ENCODE peak calls at places on chromosome 7, in eight cellular contexts. One of them, this sample, is unnamed.

GRCh38 chr7:1812693-1813393 is 142.8 kb downstream of the ELFN1 start:
- DNase-seq in prostate gland: no peak
- DNase-seq in IMR-90: no peak
- DNase-seq in stomach: no peak
- DNase-seq in thoracic aorta: no peak
- DNase-seq in CD8-positive, alpha-beta memory T cell: no peak
- DNase-seq in astrocyte: no peak
- DNase-seq in right lobe of liver: no peak
- DNase-seq in this sample: peak; percentile 94

GRCh38 chr7:65001291-65001814 is 5.1 kb downstream of the ERV3-1 start:
- DNase-seq in prostate gland: no peak
- DNase-seq in IMR-90: no peak
- DNase-seq in stomach: no peak
- DNase-seq in thoracic aorta: no peak
- DNase-seq in CD8-positive, alpha-beta memory T cell: no peak
- DNase-seq in astrocyte: peak; percentile 64
- DNase-seq in right lobe of liver: no peak
- DNase-seq in this sample: no peak

GRCh38 chr7:44227911-44228310 is 27.1 kb downstream of the YKT6 start:
- DNase-seq in prostate gland: no peak
- DNase-seq in IMR-90: no peak
- DNase-seq in stomach: no peak
- DNase-seq in thoracic aorta: no peak
- DNase-seq in CD8-positive, alpha-beta memory T cell: no peak
- DNase-seq in astrocyte: no peak
- DNase-seq in right lobe of liver: no peak
- DNase-seq in this sample: no peak

GRCh38 chr7:138400400-138400886 is 59.6 kb upstream of the TRIM24 start:
- DNase-seq in prostate gland: no peak
- DNase-seq in IMR-90: no peak
- DNase-seq in stomach: no peak
- DNase-seq in thoracic aorta: no peak
- DNase-seq in CD8-positive, alpha-beta memory T cell: no peak
- DNase-seq in astrocyte: no peak
- DNase-seq in right lobe of liver: no peak
- DNase-seq in this sample: no peak

GRCh38 chr7:155808551-155809331 is 3.5 kb downstream of the SHH start:
- DNase-seq in prostate gland: no peak
- DNase-seq in IMR-90: no peak
- DNase-seq in stomach: peak; percentile 67
- DNase-seq in thoracic aorta: no peak
- DNase-seq in CD8-positive, alpha-beta memory T cell: no peak
- DNase-seq in astrocyte: no peak
- DNase-seq in right lobe of liver: peak; percentile 82
- DNase-seq in this sample: peak; percentile 92

GRCh38 chr7:80244206-80244956 is 109.8 kb downstream of the GNAI1 start:
- DNase-seq in prostate gland: no peak
- DNase-seq in IMR-90: peak; percentile 30
- DNase-seq in stomach: no peak
- DNase-seq in thoracic aorta: no peak
- DNase-seq in CD8-positive, alpha-beta memory T cell: no peak
- DNase-seq in astrocyte: no peak
- DNase-seq in right lobe of liver: no peak
- DNase-seq in this sample: peak; percentile 21

GRCh38 chr7:156145996-156146395 is 333.7 kb upstream of the SHH start:
- DNase-seq in prostate gland: no peak
- DNase-seq in IMR-90: no peak
- DNase-seq in stomach: no peak
- DNase-seq in thoracic aorta: no peak
- DNase-seq in CD8-positive, alpha-beta memory T cell: no peak
- DNase-seq in astrocyte: no peak
- DNase-seq in right lobe of liver: no peak
- DNase-seq in this sample: no peak

GRCh38 chr7:151756866-151757265 is 120.0 kb downstream of the PRKAG2 start:
- DNase-seq in prostate gland: no peak
- DNase-seq in IMR-90: no peak
- DNase-seq in stomach: no peak
- DNase-seq in thoracic aorta: no peak
- DNase-seq in CD8-positive, alpha-beta memory T cell: no peak
- DNase-seq in astrocyte: no peak
- DNase-seq in right lobe of liver: peak; percentile 49
- DNase-seq in this sample: no peak

GRCh38 chr7:155625557-155625956 is 18.9 kb upstream of the RBM33 start:
- DNase-seq in prostate gland: no peak
- DNase-seq in IMR-90: no peak
- DNase-seq in stomach: no peak
- DNase-seq in thoracic aorta: no peak
- DNase-seq in CD8-positive, alpha-beta memory T cell: no peak
- DNase-seq in astrocyte: no peak
- DNase-seq in right lobe of liver: no peak
- DNase-seq in this sample: no peak

GRCh38 chr7:77464589-77464988 is 48.4 kb upstream of the GSAP start:
- DNase-seq in prostate gland: no peak
- DNase-seq in IMR-90: no peak
- DNase-seq in stomach: no peak
- DNase-seq in thoracic aorta: no peak
- DNase-seq in CD8-positive, alpha-beta memory T cell: no peak
- DNase-seq in astrocyte: no peak
- DNase-seq in right lobe of liver: no peak
- DNase-seq in this sample: no peak

GRCh38 chr7:108181073-108181985 is 51.2 kb upstream of the LAMB4 start:
- DNase-seq in prostate gland: no peak
- DNase-seq in IMR-90: peak; percentile 67
- DNase-seq in stomach: no peak
- DNase-seq in thoracic aorta: no peak
- DNase-seq in CD8-positive, alpha-beta memory T cell: no peak
- DNase-seq in astrocyte: peak; percentile 32
- DNase-seq in right lobe of liver: no peak
- DNase-seq in this sample: no peak

GRCh38 chr7:141519623-141520022 is 31.6 kb upstream of the AGK start:
- DNase-seq in prostate gland: no peak
- DNase-seq in IMR-90: no peak
- DNase-seq in stomach: no peak
- DNase-seq in thoracic aorta: no peak
- DNase-seq in CD8-positive, alpha-beta memory T cell: no peak
- DNase-seq in astrocyte: no peak
- DNase-seq in right lobe of liver: no peak
- DNase-seq in this sample: no peak

GRCh38 chr7:81484266-81484665 is 285.6 kb downstream of the HGF start:
- DNase-seq in prostate gland: no peak
- DNase-seq in IMR-90: peak; percentile 86
- DNase-seq in stomach: no peak
- DNase-seq in thoracic aorta: no peak
- DNase-seq in CD8-positive, alpha-beta memory T cell: no peak
- DNase-seq in astrocyte: peak; percentile 84
- DNase-seq in right lobe of liver: no peak
- DNase-seq in this sample: peak; percentile 58

GRCh38 chr7:143287321-143287934 is 723 bp upstream of the CASP2 start:
- DNase-seq in prostate gland: no peak
- DNase-seq in IMR-90: no peak
- DNase-seq in stomach: no peak
- DNase-seq in thoracic aorta: no peak
- DNase-seq in CD8-positive, alpha-beta memory T cell: no peak
- DNase-seq in astrocyte: no peak
- DNase-seq in right lobe of liver: no peak
- DNase-seq in this sample: no peak

GRCh38 chr7:95190515-95190914 is 133.8 kb downstream of the PON1 start:
- DNase-seq in prostate gland: no peak
- DNase-seq in IMR-90: no peak
- DNase-seq in stomach: no peak
- DNase-seq in thoracic aorta: no peak
- DNase-seq in CD8-positive, alpha-beta memory T cell: no peak
- DNase-seq in astrocyte: no peak
- DNase-seq in right lobe of liver: no peak
- DNase-seq in this sample: peak; percentile 26

GRCh38 chr7:2688409-2689342 is 674 bp downstream of the AMZ1 start:
- DNase-seq in prostate gland: no peak
- DNase-seq in IMR-90: no peak
- DNase-seq in stomach: no peak
- DNase-seq in thoracic aorta: no peak
- DNase-seq in CD8-positive, alpha-beta memory T cell: no peak
- DNase-seq in astrocyte: no peak
- DNase-seq in right lobe of liver: no peak
- DNase-seq in this sample: peak; percentile 92

GRCh38 chr7:602341-603141 is 82.9 kb upstream of the PDGFA start:
- DNase-seq in prostate gland: no peak
- DNase-seq in IMR-90: no peak
- DNase-seq in stomach: no peak
- DNase-seq in thoracic aorta: no peak
- DNase-seq in CD8-positive, alpha-beta memory T cell: no peak
- DNase-seq in astrocyte: no peak
- DNase-seq in right lobe of liver: peak; percentile 60
- DNase-seq in this sample: peak; percentile 64

GRCh38 chr7:598899-599298 is 79.3 kb upstream of the PDGFA start:
- DNase-seq in prostate gland: no peak
- DNase-seq in IMR-90: no peak
- DNase-seq in stomach: no peak
- DNase-seq in thoracic aorta: no peak
- DNase-seq in CD8-positive, alpha-beta memory T cell: no peak
- DNase-seq in astrocyte: no peak
- DNase-seq in right lobe of liver: peak; percentile 50
- DNase-seq in this sample: no peak

GRCh38 chr7:600935-601334 is 81.3 kb upstream of the PDGFA start:
- DNase-seq in prostate gland: no peak
- DNase-seq in IMR-90: no peak
- DNase-seq in stomach: no peak
- DNase-seq in thoracic aorta: no peak
- DNase-seq in CD8-positive, alpha-beta memory T cell: no peak
- DNase-seq in astrocyte: no peak
- DNase-seq in right lobe of liver: peak; percentile 48
- DNase-seq in this sample: no peak

GRCh38 chr7:601573-602340 is 82.1 kb upstream of the PDGFA start:
- DNase-seq in prostate gland: no peak
- DNase-seq in IMR-90: peak; percentile 19
- DNase-seq in stomach: peak; percentile 49
- DNase-seq in thoracic aorta: peak; percentile 76
- DNase-seq in CD8-positive, alpha-beta memory T cell: peak; percentile 75
- DNase-seq in astrocyte: no peak
- DNase-seq in right lobe of liver: peak; percentile 60
- DNase-seq in this sample: peak; percentile 82

DNA sequence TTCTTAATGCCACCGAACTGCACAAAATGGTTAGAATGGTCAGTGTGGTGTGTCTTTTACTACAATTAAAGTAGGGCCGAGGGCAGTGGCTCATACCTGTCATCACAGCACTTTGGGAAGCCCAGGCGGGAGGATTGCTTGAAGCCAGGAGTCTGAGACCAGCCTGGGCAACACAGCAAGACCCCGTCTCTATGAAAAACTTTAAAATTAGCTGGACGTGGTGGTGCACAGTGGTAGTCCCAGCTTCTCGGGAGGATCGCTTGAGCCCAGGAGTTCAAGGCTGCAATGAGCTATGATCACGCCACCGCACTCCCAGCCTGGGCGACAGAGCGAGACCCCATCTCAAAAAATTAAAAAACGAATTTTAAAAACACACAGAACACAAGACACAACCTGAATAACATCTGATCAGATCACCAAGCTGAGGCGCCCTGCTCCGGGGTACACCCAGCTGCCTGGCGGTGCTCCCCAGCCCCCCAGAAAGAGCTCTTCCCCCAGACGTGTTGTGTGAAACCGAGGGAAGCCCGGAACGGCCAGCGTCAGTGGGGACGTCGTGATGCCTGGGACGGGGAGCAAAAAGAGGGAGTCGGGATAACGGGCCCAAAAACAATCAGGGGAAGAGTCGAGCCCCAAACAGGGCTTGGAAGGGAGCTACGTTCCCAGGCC is 80.6 kb upstream of the PDGFA start:
- DNase-seq in prostate gland: no peak
- DNase-seq in IMR-90: no peak
- DNase-seq in stomach: no peak
- DNase-seq in thoracic aorta: no peak
- DNase-seq in CD8-positive, alpha-beta memory T cell: no peak
- DNase-seq in astrocyte: no peak
- DNase-seq in right lobe of liver: peak; percentile 42
- DNase-seq in this sample: no peak
- H3K4me1 ChIP-seq in prostate gland: no peaks in the 10 kb centered on the region
- H3K4me1 ChIP-seq in IMR-90: peaks cover 3% of the 10 kb centered on the region
- H3K4me1 ChIP-seq in stomach: peaks cover 10% of the 10 kb centered on the region
- H3K4me1 ChIP-seq in thoracic aorta: peaks cover 56% of the 10 kb centered on the region
- H3K4me1 ChIP-seq in CD8-positive, alpha-beta memory T cell: peaks cover 48% of the 10 kb centered on the region
- H3K4me1 ChIP-seq in astrocyte: peaks cover 37% of the 10 kb centered on the region
- H3K4me1 ChIP-seq in right lobe of liver: peaks cover 4% of the 10 kb centered on the region
- H3K4me1 ChIP-seq in this sample: peaks cover 16% of the 10 kb centered on the region

GRCh38 chr7:105934577-105935185 is 28.4 kb upstream of the CDHR3 start:
- DNase-seq in prostate gland: peak; percentile 27
- DNase-seq in IMR-90: peak; percentile 47
- DNase-seq in stomach: peak; percentile 56
- DNase-seq in thoracic aorta: no peak
- DNase-seq in CD8-positive, alpha-beta memory T cell: no peak
- DNase-seq in astrocyte: no peak
- DNase-seq in right lobe of liver: no peak
- DNase-seq in this sample: no peak
- H3K27ac ChIP-seq in prostate gland: no peak overlapping the region
- H3K27ac ChIP-seq in IMR-90: no peak overlapping the region
- H3K27ac ChIP-seq in stomach: peak overlapping the region; percentile 70
- H3K27ac ChIP-seq in thoracic aorta: no peak overlapping the region
- H3K27ac ChIP-seq in CD8-positive, alpha-beta memory T cell: no peak overlapping the region
- H3K27ac ChIP-seq in astrocyte: no peak overlapping the region
- H3K27ac ChIP-seq in right lobe of liver: peak overlapping the region; percentile 0
- H3K27ac ChIP-seq in this sample: no peak overlapping the region

DNA sequence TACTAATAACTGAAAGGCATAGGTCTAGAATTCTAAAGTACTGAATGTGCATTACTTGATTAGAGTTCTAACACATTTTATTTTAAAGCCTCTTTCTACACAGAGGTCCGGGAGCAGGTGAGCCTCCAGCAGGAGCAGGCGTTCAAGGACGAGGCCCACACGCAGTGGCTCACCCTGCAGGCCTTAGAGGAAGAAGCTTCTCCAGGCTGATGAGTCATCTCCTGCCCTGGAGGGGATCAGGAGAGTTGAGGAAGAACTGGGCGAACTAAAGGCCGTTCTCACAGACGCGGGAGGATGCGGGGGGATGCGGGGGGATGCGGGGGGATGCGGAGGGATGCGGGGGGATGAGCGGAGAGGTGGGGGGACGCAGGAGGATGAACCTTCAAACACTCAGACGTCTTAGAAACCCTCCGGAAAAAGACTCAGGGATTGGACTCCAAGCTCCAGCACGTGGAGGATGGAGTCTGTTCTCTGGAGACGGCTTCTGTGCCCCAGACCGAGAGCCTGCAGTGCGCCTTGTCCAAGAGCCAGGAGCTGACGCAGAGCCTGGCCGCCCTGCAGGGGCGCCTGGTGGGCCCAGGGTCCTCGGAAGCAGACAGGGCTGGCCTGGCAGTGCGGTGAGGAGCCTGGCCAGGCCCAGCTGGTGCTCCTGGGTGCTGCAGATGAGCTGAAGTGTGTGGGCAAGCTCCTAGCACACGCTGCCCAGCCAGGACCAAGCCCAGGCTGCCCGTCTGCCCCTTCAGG is 433.7 kb upstream of the TPK1 start:
- DNase-seq in prostate gland: no peak
- DNase-seq in IMR-90: no peak
- DNase-seq in stomach: no peak
- DNase-seq in thoracic aorta: no peak
- DNase-seq in CD8-positive, alpha-beta memory T cell: no peak
- DNase-seq in astrocyte: no peak
- DNase-seq in right lobe of liver: no peak
- DNase-seq in this sample: no peak
- H3K4me1 ChIP-seq in prostate gland: no peaks in the 10 kb centered on the region
- H3K4me1 ChIP-seq in IMR-90: no peaks in the 10 kb centered on the region
- H3K4me1 ChIP-seq in stomach: no peaks in the 10 kb centered on the region
- H3K4me1 ChIP-seq in thoracic aorta: no peaks in the 10 kb centered on the region
- H3K4me1 ChIP-seq in CD8-positive, alpha-beta memory T cell: no peaks in the 10 kb centered on the region
- H3K4me1 ChIP-seq in astrocyte: no peaks in the 10 kb centered on the region
- H3K4me1 ChIP-seq in right lobe of liver: no peaks in the 10 kb centered on the region
- H3K4me1 ChIP-seq in this sample: no peaks in the 10 kb centered on the region

GRCh38 chr7:128010392-128011078 is 20.7 kb downstream of the LRRC4 start:
- DNase-seq in prostate gland: no peak
- DNase-seq in IMR-90: no peak
- DNase-seq in stomach: no peak
- DNase-seq in thoracic aorta: no peak
- DNase-seq in CD8-positive, alpha-beta memory T cell: no peak
- DNase-seq in astrocyte: no peak
- DNase-seq in right lobe of liver: no peak
- DNase-seq in this sample: no peak
- H3K27ac ChIP-seq in prostate gland: no peak overlapping the region
- H3K27ac ChIP-seq in IMR-90: no peak overlapping the region
- H3K27ac ChIP-seq in stomach: no peak overlapping the region
- H3K27ac ChIP-seq in thoracic aorta: no peak overlapping the region
- H3K27ac ChIP-seq in CD8-positive, alpha-beta memory T cell: no peak overlapping the region
- H3K27ac ChIP-seq in astrocyte: no peak overlapping the region
- H3K27ac ChIP-seq in right lobe of liver: peak overlapping the region; percentile 59
- H3K27ac ChIP-seq in this sample: no peak overlapping the region

This sample was measured in osteoblast.